ENCODE peak calls at places on chromosomes 6 and 20, in ten cellular contexts. M is WTC11, A is nucleus accumbens, P is hypothalamus, F is tibial nerve, X is PC-9, C is Peyer's patch, H is NCI-H1694 treated with DMSO at 0.1 percent for 48 hours, S is SW480, W is retina. L is an unnamed sample.

GRCh38 chr20:64079273-64080012 is at the start of gene RGS19:
- DNase-seq in M (peak; percentile 75), A (peak; percentile 79), P (peak; percentile 52), F (peak; percentile 31), X (no peak), C (peak; percentile 71), H (peak; percentile 22), S (peak; percentile 73), W (peak; percentile 48), L (peak; percentile 70)

GRCh38 chr6:170004585-170005210 is 253.3 kb downstream of the ERMARD start:
- DNase-seq in M (no peak), A (no peak), P (no peak), F (no peak), X (no peak), C (no peak), H (no peak), S (no peak), W (no peak), L (no peak)

GRCh38 chr20:37394543-37395410 is 48.8 kb downstream of the SRC start:
- DNase-seq in M (no peak), A (no peak), P (no peak), F (no peak), X (no peak), C (no peak), H (no peak), S (no peak), W (peak; percentile 89), L (no peak)

GRCh38 chr20:11901127-11901526 is 16.6 kb upstream of the BTBD3 start:
- DNase-seq in M (no peak), A (no peak), P (no peak), F (no peak), X (no peak), C (no peak), H (no peak), S (peak; percentile 83), W (no peak), L (no peak)

GRCh38 chr6:158815379-158815724 is 3.8 kb downstream of the EZR start:
- DNase-seq in M (no peak), A (no peak), P (no peak), F (no peak), X (no peak), C (no peak), H (no peak), S (no peak), W (no peak), L (no peak)

GRCh38 chr6:13478525-13478962 is 8.9 kb downstream of the GFOD1 start:
- DNase-seq in M (no peak), A (no peak), P (no peak), F (no peak), X (no peak), C (no peak), H (peak; percentile 5), S (no peak), W (no peak), L (no peak)

GRCh38 chr6:136011475-136011874 is 160.0 kb downstream of the PDE7B start:
- DNase-seq in M (no peak), A (no peak), P (no peak), F (no peak), X (no peak), C (no peak), H (no peak), S (no peak), W (no peak), L (no peak)

GRCh38 chr6:70108230-70108629 is 194.7 kb downstream of the COL9A1 start:
- DNase-seq in M (no peak), A (no peak), P (no peak), F (no peak), X (no peak), C (no peak), H (peak; percentile 55), S (peak; percentile 18), W (peak; percentile 46), L (peak; percentile 52)

GRCh38 chr20:32678948-32679347 is 5.2 kb upstream of the C20orf203 start:
- DNase-seq in M (no peak), A (peak; percentile 54), P (peak; percentile 23), F (no peak), X (no peak), C (no peak), H (peak; percentile 69), S (no peak), W (no peak), L (no peak)